ENCODE peak calls at places on chromosomes 16 and 17, in six cellular contexts. One of them, this sample, is unnamed. For H3K36me3, the result is how much of the 10 kb centered on the place peaks cover.

GRCh38 chr17:43723697-43724359 is 34.8 kb downstream of the SOST start:
- DNase-seq in IMR-90: peak
- DNase-seq in right lobe of liver: no peak
- DNase-seq in lower lobe of right lung: no peak
- DNase-seq in cardiac muscle cell: peak
- DNase-seq in body of pancreas: no peak
- DNase-seq in this sample: peak

GRCh38 chr16:71912483-71912882 is 17.2 kb downstream of the IST1 start:
- DNase-seq in IMR-90: no peak
- DNase-seq in right lobe of liver: no peak
- DNase-seq in lower lobe of right lung: no peak
- DNase-seq in cardiac muscle cell: no peak
- DNase-seq in body of pancreas: no peak
- DNase-seq in this sample: no peak

GRCh38 chr16:52677487-52677886 is 130.5 kb upstream of the TOX3 start:
- DNase-seq in IMR-90: no peak
- DNase-seq in right lobe of liver: no peak
- DNase-seq in lower lobe of right lung: peak
- DNase-seq in cardiac muscle cell: no peak
- DNase-seq in body of pancreas: no peak
- DNase-seq in this sample: no peak

GRCh38 chr17:47276868-47277267 is 23.2 kb downstream of the ITGB3 start:
- DNase-seq in IMR-90: peak
- DNase-seq in right lobe of liver: peak
- DNase-seq in lower lobe of right lung: no peak
- DNase-seq in cardiac muscle cell: peak
- DNase-seq in body of pancreas: peak
- DNase-seq in this sample: no peak

GRCh38 chr17:4908301-4908700 is 5.4 kb upstream of the CHRNE start:
- DNase-seq in IMR-90: no peak
- DNase-seq in right lobe of liver: no peak
- DNase-seq in lower lobe of right lung: peak
- DNase-seq in cardiac muscle cell: no peak
- DNase-seq in body of pancreas: no peak
- DNase-seq in this sample: no peak

GRCh38 chr17:57425903-57426574 is 169.7 kb downstream of the MSI2 start:
- DNase-seq in IMR-90: no peak
- DNase-seq in right lobe of liver: no peak
- DNase-seq in lower lobe of right lung: no peak
- DNase-seq in cardiac muscle cell: no peak
- DNase-seq in body of pancreas: no peak
- DNase-seq in this sample: no peak

GRCh38 chr16:27470567-27471431 is 68.8 kb downstream of the IL21R start:
- DNase-seq in IMR-90: peak
- DNase-seq in right lobe of liver: no peak
- DNase-seq in lower lobe of right lung: no peak
- DNase-seq in cardiac muscle cell: peak
- DNase-seq in body of pancreas: no peak
- DNase-seq in this sample: no peak

GRCh38 chr17:11598274-11599221 is at the start of gene DNAH9:
- DNase-seq in IMR-90: no peak
- DNase-seq in right lobe of liver: peak
- DNase-seq in lower lobe of right lung: peak
- DNase-seq in cardiac muscle cell: peak
- DNase-seq in body of pancreas: peak
- DNase-seq in this sample: peak

GRCh38 chr17:40480501-40481003 is 20.9 kb downstream of the TNS4 start:
- DNase-seq in IMR-90: no peak
- DNase-seq in right lobe of liver: no peak
- DNase-seq in lower lobe of right lung: no peak
- DNase-seq in cardiac muscle cell: no peak
- DNase-seq in body of pancreas: no peak
- DNase-seq in this sample: no peak

GRCh38 chr17:75524971-75525805 is at the start of gene LLGL2:
- DNase-seq in IMR-90: peak
- DNase-seq in right lobe of liver: peak
- DNase-seq in lower lobe of right lung: peak
- DNase-seq in cardiac muscle cell: peak
- DNase-seq in body of pancreas: peak
- DNase-seq in this sample: peak

GRCh38 chr17:19383681-19384470 is 3.1 kb downstream of the MFAP4 start:
- DNase-seq in IMR-90: peak
- DNase-seq in right lobe of liver: peak
- DNase-seq in lower lobe of right lung: no peak
- DNase-seq in cardiac muscle cell: peak
- DNase-seq in body of pancreas: no peak
- DNase-seq in this sample: no peak

GRCh38 chr17:47717845-47718621 is 15.0 kb upstream of the TBX21 start:
- DNase-seq in IMR-90: no peak
- DNase-seq in right lobe of liver: no peak
- DNase-seq in lower lobe of right lung: no peak
- DNase-seq in cardiac muscle cell: no peak
- DNase-seq in body of pancreas: no peak
- DNase-seq in this sample: peak

GRCh38 chr17:60130466-60130865 is 19.3 kb upstream of the CA4 start:
- DNase-seq in IMR-90: no peak
- DNase-seq in right lobe of liver: no peak
- DNase-seq in lower lobe of right lung: no peak
- DNase-seq in cardiac muscle cell: no peak
- DNase-seq in body of pancreas: no peak
- DNase-seq in this sample: no peak

GRCh38 chr16:86994215-86994614 is 323.0 kb downstream of the C16orf95 start:
- DNase-seq in IMR-90: no peak
- DNase-seq in right lobe of liver: no peak
- DNase-seq in lower lobe of right lung: no peak
- DNase-seq in cardiac muscle cell: no peak
- DNase-seq in body of pancreas: no peak
- DNase-seq in this sample: no peak

GRCh38 chr16:50674831-50675230 is 6.3 kb downstream of the SNX20 start:
- DNase-seq in IMR-90: no peak
- DNase-seq in right lobe of liver: no peak
- DNase-seq in lower lobe of right lung: peak
- DNase-seq in cardiac muscle cell: no peak
- DNase-seq in body of pancreas: no peak
- DNase-seq in this sample: no peak

GRCh38 chr17:60817187-60817586 is 139.5 kb downstream of the BCAS3 start:
- DNase-seq in IMR-90: peak
- DNase-seq in right lobe of liver: no peak
- DNase-seq in lower lobe of right lung: no peak
- DNase-seq in cardiac muscle cell: peak
- DNase-seq in body of pancreas: no peak
- DNase-seq in this sample: peak

GRCh38 chr16:49484936-49485335 is 111.3 kb downstream of the C16orf78 start:
- DNase-seq in IMR-90: no peak
- DNase-seq in right lobe of liver: no peak
- DNase-seq in lower lobe of right lung: peak
- DNase-seq in cardiac muscle cell: no peak
- DNase-seq in body of pancreas: no peak
- DNase-seq in this sample: no peak

GRCh38 chr17:16878547-16879100 is 93.3 kb downstream of the TNFRSF13B start:
- DNase-seq in IMR-90: no peak
- DNase-seq in right lobe of liver: peak
- DNase-seq in lower lobe of right lung: no peak
- DNase-seq in cardiac muscle cell: no peak
- DNase-seq in body of pancreas: no peak
- DNase-seq in this sample: no peak

GRCh38 chr16:19830902-19831555 is 53.6 kb downstream of the GPRC5B start:
- DNase-seq in IMR-90: no peak
- DNase-seq in right lobe of liver: no peak
- DNase-seq in lower lobe of right lung: no peak
- DNase-seq in cardiac muscle cell: no peak
- DNase-seq in body of pancreas: no peak
- DNase-seq in this sample: no peak

GRCh38 chr16:66596986-66597848 is 7.3 kb upstream of the CMTM3 start:
- DNase-seq in IMR-90: no peak
- DNase-seq in right lobe of liver: no peak
- DNase-seq in lower lobe of right lung: no peak
- DNase-seq in cardiac muscle cell: no peak
- DNase-seq in body of pancreas: no peak
- DNase-seq in this sample: no peak

GRCh38 chr17:12605222-12605621 is 60.5 kb upstream of the MYOCD start:
- DNase-seq in IMR-90: peak
- DNase-seq in right lobe of liver: no peak
- DNase-seq in lower lobe of right lung: no peak
- DNase-seq in cardiac muscle cell: no peak
- DNase-seq in body of pancreas: no peak
- DNase-seq in this sample: no peak

GRCh38 chr16:49652441-49653175 is 203.3 kb downstream of the ZNF423 start:
- DNase-seq in IMR-90: no peak
- DNase-seq in right lobe of liver: no peak
- DNase-seq in lower lobe of right lung: peak
- DNase-seq in cardiac muscle cell: peak
- DNase-seq in body of pancreas: no peak
- DNase-seq in this sample: peak

GRCh38 chr16:78210305-78210704 is 110.9 kb downstream of the WWOX start:
- DNase-seq in IMR-90: peak
- DNase-seq in right lobe of liver: no peak
- DNase-seq in lower lobe of right lung: no peak
- DNase-seq in cardiac muscle cell: no peak
- DNase-seq in body of pancreas: no peak
- DNase-seq in this sample: peak

GRCh38 chr17:8654822-8655221 is 24.3 kb upstream of the MYH10 start:
- DNase-seq in IMR-90: no peak
- DNase-seq in right lobe of liver: no peak
- DNase-seq in lower lobe of right lung: no peak
- DNase-seq in cardiac muscle cell: no peak
- DNase-seq in body of pancreas: no peak
- DNase-seq in this sample: no peak

GRCh38 chr17:53626286-53626685 is 196.4 kb upstream of the KIF2B start:
- DNase-seq in IMR-90: peak
- DNase-seq in right lobe of liver: no peak
- DNase-seq in lower lobe of right lung: no peak
- DNase-seq in cardiac muscle cell: peak
- DNase-seq in body of pancreas: no peak
- DNase-seq in this sample: peak

GRCh38 chr17:58534901-58535421 is 20.5 kb upstream of the MTMR4 start:
- DNase-seq in IMR-90: peak
- DNase-seq in right lobe of liver: peak
- DNase-seq in lower lobe of right lung: no peak
- DNase-seq in cardiac muscle cell: peak
- DNase-seq in body of pancreas: no peak
- DNase-seq in this sample: no peak

GRCh38 chr16:74626741-74627416 is 20.0 kb upstream of the GLG1 start:
- DNase-seq in IMR-90: peak
- DNase-seq in right lobe of liver: no peak
- DNase-seq in lower lobe of right lung: no peak
- DNase-seq in cardiac muscle cell: no peak
- DNase-seq in body of pancreas: no peak
- DNase-seq in this sample: no peak

GRCh38 chr16:69848635-69849545 is 86.8 kb downstream of the WWP2 start:
- DNase-seq in IMR-90: peak
- DNase-seq in right lobe of liver: peak
- DNase-seq in lower lobe of right lung: peak
- DNase-seq in cardiac muscle cell: peak
- DNase-seq in body of pancreas: peak
- DNase-seq in this sample: peak

GRCh38 chr16:88195911-88196465 is 186.8 kb upstream of the ZNF469 start:
- DNase-seq in IMR-90: no peak
- DNase-seq in right lobe of liver: no peak
- DNase-seq in lower lobe of right lung: no peak
- DNase-seq in cardiac muscle cell: no peak
- DNase-seq in body of pancreas: no peak
- DNase-seq in this sample: no peak

GRCh38 chr16:88196471-88197400 is 186.0 kb upstream of the ZNF469 start:
- DNase-seq in IMR-90: no peak
- DNase-seq in right lobe of liver: no peak
- DNase-seq in lower lobe of right lung: no peak
- DNase-seq in cardiac muscle cell: no peak
- DNase-seq in body of pancreas: no peak
- DNase-seq in this sample: no peak

GRCh38 chr16:88192601-88193000 is 190.2 kb upstream of the ZNF469 start:
- DNase-seq in IMR-90: no peak
- DNase-seq in right lobe of liver: no peak
- DNase-seq in lower lobe of right lung: no peak
- DNase-seq in cardiac muscle cell: no peak
- DNase-seq in body of pancreas: no peak
- DNase-seq in this sample: no peak

GRCh38 chr16:88195021-88195581 is 187.7 kb upstream of the ZNF469 start:
- DNase-seq in IMR-90: peak
- DNase-seq in right lobe of liver: no peak
- DNase-seq in lower lobe of right lung: no peak
- DNase-seq in cardiac muscle cell: no peak
- DNase-seq in body of pancreas: no peak
- DNase-seq in this sample: no peak

GRCh38 chr16:88194397-88195020 is 188.2 kb upstream of the ZNF469 start:
- DNase-seq in IMR-90: peak
- DNase-seq in right lobe of liver: no peak
- DNase-seq in lower lobe of right lung: no peak
- DNase-seq in cardiac muscle cell: no peak
- DNase-seq in body of pancreas: no peak
- DNase-seq in this sample: no peak
- TF ChIP-seq CTCF in IMR-90: no peak
- TF ChIP-seq CTCF in right lobe of liver: no peak
- TF ChIP-seq CTCF in lower lobe of right lung: no peak
- TF ChIP-seq CTCF in cardiac muscle cell: no peak
- TF ChIP-seq CTCF in body of pancreas: no peak
- TF ChIP-seq CTCF in this sample: no peak

DNA sequence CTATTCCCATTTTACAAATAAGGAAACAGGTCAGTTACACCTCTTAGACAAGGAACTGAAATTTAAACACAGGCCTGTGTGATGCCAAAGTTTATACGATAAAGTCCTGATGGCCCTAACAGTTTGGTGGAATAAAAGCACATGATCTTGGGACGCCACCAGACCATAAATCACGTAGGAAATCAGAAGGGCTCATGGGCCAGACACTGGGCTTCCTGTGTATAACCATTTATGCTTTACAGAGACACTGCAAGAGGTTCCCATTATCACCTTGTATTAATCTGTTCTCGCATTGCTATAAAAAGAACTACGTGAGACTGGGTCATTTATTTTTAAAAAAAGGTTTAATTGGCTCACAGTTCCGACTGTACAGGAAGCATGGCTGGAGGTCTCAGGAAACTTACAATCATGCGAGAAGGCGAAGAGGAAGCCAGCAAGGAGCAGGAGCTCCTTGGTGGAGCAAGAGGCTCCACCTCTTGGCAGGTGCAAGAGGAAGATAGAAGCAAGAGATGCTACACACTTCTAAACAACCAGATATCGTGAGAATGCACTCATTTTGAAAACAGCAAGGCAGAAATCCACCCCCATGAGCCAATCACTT is 124.0 kb upstream of the MON1B start:
- DNase-seq in IMR-90: no peak
- DNase-seq in right lobe of liver: no peak
- DNase-seq in lower lobe of right lung: no peak
- DNase-seq in cardiac muscle cell: no peak
- DNase-seq in body of pancreas: no peak
- DNase-seq in this sample: no peak
- H3K4me3 ChIP-seq in IMR-90: no peak
- H3K4me3 ChIP-seq in right lobe of liver: no peak
- H3K4me3 ChIP-seq in lower lobe of right lung: no peak
- H3K4me3 ChIP-seq in cardiac muscle cell: no peak
- H3K4me3 ChIP-seq in body of pancreas: no peak
- H3K4me3 ChIP-seq in this sample: no peak

GRCh38 chr17:35705705-35706104 is 25.7 kb upstream of the RASL10B start:
- DNase-seq in IMR-90: no peak
- DNase-seq in right lobe of liver: no peak
- DNase-seq in lower lobe of right lung: no peak
- DNase-seq in cardiac muscle cell: no peak
- DNase-seq in body of pancreas: no peak
- DNase-seq in this sample: no peak
- H3K36me3 ChIP-seq in IMR-90: under half
- H3K36me3 ChIP-seq in right lobe of liver: under half
- H3K36me3 ChIP-seq in lower lobe of right lung: under half
- H3K36me3 ChIP-seq in cardiac muscle cell: under half
- H3K36me3 ChIP-seq in body of pancreas: under half
- H3K36me3 ChIP-seq in this sample: under half

GRCh38 chr17:82786427-82786826 is 34.6 kb downstream of the TBCD start:
- DNase-seq in IMR-90: no peak
- DNase-seq in right lobe of liver: no peak
- DNase-seq in lower lobe of right lung: no peak
- DNase-seq in cardiac muscle cell: no peak
- DNase-seq in body of pancreas: no peak
- DNase-seq in this sample: no peak
- TF ChIP-seq CTCF in IMR-90: no peak
- TF ChIP-seq CTCF in right lobe of liver: no peak
- TF ChIP-seq CTCF in lower lobe of right lung: no peak
- TF ChIP-seq CTCF in cardiac muscle cell: no peak
- TF ChIP-seq CTCF in body of pancreas: no peak
- TF ChIP-seq CTCF in this sample: no peak